ENCODE peak calls at places on chromosomes 11 and 22, in eight cellular contexts. K, L, V, P, C, J, F and R are unnamed samples.
A peak's percentile ranks its signal among the peaks of the same experiment; 100 is the strongest.

GRCh38 chr11:112087212-112087611 is 539 bp downstream of the SDHD start:
- DNase-seq in C (no peak), J (no peak), K (no peak), L (peak; percentile 45), P (no peak), F (no peak), V (no peak), R (no peak)

GRCh38 chr22:28710112-28710888 is 30.7 kb upstream of the TTC28 start:
- DNase-seq in L (peak; percentile 91), F (no peak), P (peak; percentile 73), J (no peak), V (no peak), C (no peak), K (no peak), R (no peak)

GRCh38 chr11:19577391-19577831 is 135.2 kb upstream of the NAV2 start:
- DNase-seq in K (no peak), C (no peak), V (no peak), L (peak; percentile 31), J (no peak), F (no peak), P (no peak), R (no peak)

GRCh38 chr11:110829873-110830272 is 117.6 kb upstream of the ARHGAP20 start:
- DNase-seq in P (no peak), K (no peak), L (peak; percentile 7), F (no peak), C (no peak), V (no peak), J (no peak), R (no peak)

GRCh38 chr11:77084581-77085191 is 17.9 kb downstream of the CAPN5 start:
- DNase-seq in K (no peak), L (no peak), F (peak; percentile 13), V (peak; percentile 26), C (no peak), J (no peak), P (no peak), R (no peak)

GRCh38 chr11:59102259-59102765 is 4.7 kb upstream of the FAM111B start:
- DNase-seq in P (peak; percentile 35), L (peak; percentile 63), J (no peak), K (peak; percentile 88), V (peak; percentile 34), F (peak; percentile 34), C (peak; percentile 56), R (no peak)

GRCh38 chr11:95429376-95429907 is 198.4 kb upstream of the SESN3 start:
- DNase-seq in C (no peak), K (no peak), F (no peak), P (no peak), V (no peak), L (peak; percentile 27), J (no peak), R (no peak)

GRCh38 chr11:1092919-1093318 is 18.2 kb downstream of the MUC2 start:
- DNase-seq in P (no peak), L (no peak), J (no peak), C (no peak), K (no peak), V (no peak), F (no peak), R (no peak)

GRCh38 chr11:12118940-12119339 is 8.6 kb downstream of the MICAL2 start:
- DNase-seq in P (no peak), J (no peak), C (no peak), L (no peak), F (no peak), V (no peak), K (no peak), R (no peak)

GRCh38 chr11:31972623-31973022 is 118.3 kb upstream of the RCN1 start:
- DNase-seq in C (no peak), L (no peak), P (no peak), K (no peak), F (no peak), J (no peak), V (no peak), R (no peak)

GRCh38 chr11:120205596-120206161 is 5.2 kb upstream of the OAF start:
- DNase-seq in P (peak; percentile 53), V (no peak), L (peak; percentile 54), F (no peak), J (no peak), C (no peak), K (no peak), R (peak; percentile 67)

GRCh38 chr11:23540101-23540561 is 679.9 kb upstream of the CCDC179 start:
- DNase-seq in V (no peak), L (peak; percentile 65), K (no peak), P (peak; percentile 32), C (no peak), F (no peak), J (no peak), R (no peak)

GRCh38 chr22:50728523-50728931 is 9.5 kb upstream of the ACR start:
- DNase-seq in C (no peak), L (no peak), P (no peak), K (no peak), V (peak; percentile 24), F (no peak), J (no peak), R (no peak)

GRCh38 chr11:117169726-117170125 is 8.8 kb upstream of the SIDT2 start:
- DNase-seq in L (no peak), P (no peak), K (no peak), F (no peak), V (no peak), J (no peak), C (no peak), R (no peak)

GRCh38 chr11:16158426-16158994 is 197.8 kb downstream of the SOX6 start:
- DNase-seq in P (no peak), J (no peak), V (no peak), K (no peak), C (no peak), F (no peak), L (no peak), R (no peak)

GRCh38 chr11:7204778-7205177 is 46.9 kb upstream of the SYT9 start:
- DNase-seq in V (no peak), K (no peak), F (no peak), P (peak; percentile 74), J (no peak), L (no peak), C (no peak), R (peak; percentile 39)

DNA sequence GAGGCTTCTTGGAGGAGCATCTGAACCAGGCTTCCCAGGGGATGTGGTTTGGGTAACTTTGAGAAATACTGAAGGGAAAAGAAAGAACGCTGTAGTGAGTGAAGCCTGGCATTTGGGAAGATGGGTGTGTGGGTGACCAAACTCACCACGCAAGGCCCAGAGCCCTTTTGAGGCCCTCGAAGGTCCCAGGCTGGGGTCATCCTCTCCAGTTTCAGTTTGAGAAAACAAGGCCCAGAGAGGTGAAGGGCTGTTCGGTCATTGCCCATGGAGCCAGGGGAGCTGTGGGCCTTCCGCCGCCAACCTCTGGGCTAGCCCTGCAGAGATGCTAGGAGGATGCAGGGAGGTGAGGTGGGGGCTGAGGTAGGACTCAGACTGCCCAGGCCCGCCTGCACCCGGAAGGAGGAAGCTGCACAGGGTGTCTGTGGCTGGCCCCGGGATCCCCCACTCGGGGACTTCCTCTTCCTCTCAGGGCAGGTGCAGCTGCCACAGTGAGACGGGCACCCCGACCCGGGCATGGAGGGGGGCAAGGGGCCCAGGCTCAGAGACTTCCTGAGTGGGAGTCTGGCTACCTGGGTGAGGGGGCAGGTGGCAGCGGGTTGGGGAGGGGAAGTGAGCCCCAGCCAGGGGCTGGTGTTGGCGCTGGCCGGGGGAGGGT is at the start of gene CCDC88B:
- DNase-seq in K (peak; percentile 83), J (no peak), C (peak; percentile 16), V (peak; percentile 50), F (peak; percentile 68), L (no peak), P (no peak), R (no peak)
- H3K4me3 ChIP-seq in K (peak within 1 kb of the TSS; percentile 90), J (peak within 1 kb of the TSS; percentile 26), C (no peak within 1 kb of the TSS), V (peak within 1 kb of the TSS; percentile 31), F (no peak within 1 kb of the TSS), L (no peak within 1 kb of the TSS), P (no peak within 1 kb of the TSS), R (no peak within 1 kb of the TSS)

DNA sequence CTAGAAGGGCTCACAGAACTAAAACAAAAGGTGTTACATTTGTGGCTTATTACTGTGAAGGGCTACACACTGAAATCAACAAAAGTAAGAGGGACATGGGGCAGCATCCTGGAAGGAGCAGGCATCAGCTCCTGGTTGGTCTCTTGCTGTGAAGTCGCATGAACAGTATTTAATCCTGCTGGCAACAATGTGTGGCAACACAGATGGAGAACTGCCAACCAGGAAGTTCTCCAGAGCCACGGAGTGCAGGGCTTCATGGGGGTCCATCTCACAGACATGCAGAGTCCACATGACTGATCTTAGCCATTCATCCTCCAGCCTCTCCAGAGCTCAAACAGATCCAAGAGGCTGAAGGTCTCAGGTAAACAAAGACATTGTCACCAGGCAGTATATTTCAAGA is 32.8 kb upstream of the FGF3 start:
- DNase-seq in P (no peak), J (no peak), F (no peak), L (no peak), K (no peak), V (no peak), C (no peak), R (no peak)
- H3K27me3 ChIP-seq in P (no peaks in the 10 kb centered on the region), J (no peaks in the 10 kb centered on the region), F (no peaks in the 10 kb centered on the region), L (peaks cover 15% of the 10 kb centered on the region), K (no peaks in the 10 kb centered on the region), V (peaks cover 9% of the 10 kb centered on the region), C (no peaks in the 10 kb centered on the region), R (peaks cover 7% of the 10 kb centered on the region)

GRCh38 chr22:48084041-48084748 is 1321.7 kb downstream of the TBC1D22A start:
- DNase-seq in L (no peak), K (peak; percentile 36), P (no peak), V (no peak), F (no peak), C (no peak), J (no peak), R (no peak)
- H3K4me3 ChIP-seq in L (no peak overlapping the region), K (no peak overlapping the region), P (no peak overlapping the region), V (no peak overlapping the region), F (no peak overlapping the region), C (no peak overlapping the region), J (no peak overlapping the region), R (no peak overlapping the region)

DNA sequence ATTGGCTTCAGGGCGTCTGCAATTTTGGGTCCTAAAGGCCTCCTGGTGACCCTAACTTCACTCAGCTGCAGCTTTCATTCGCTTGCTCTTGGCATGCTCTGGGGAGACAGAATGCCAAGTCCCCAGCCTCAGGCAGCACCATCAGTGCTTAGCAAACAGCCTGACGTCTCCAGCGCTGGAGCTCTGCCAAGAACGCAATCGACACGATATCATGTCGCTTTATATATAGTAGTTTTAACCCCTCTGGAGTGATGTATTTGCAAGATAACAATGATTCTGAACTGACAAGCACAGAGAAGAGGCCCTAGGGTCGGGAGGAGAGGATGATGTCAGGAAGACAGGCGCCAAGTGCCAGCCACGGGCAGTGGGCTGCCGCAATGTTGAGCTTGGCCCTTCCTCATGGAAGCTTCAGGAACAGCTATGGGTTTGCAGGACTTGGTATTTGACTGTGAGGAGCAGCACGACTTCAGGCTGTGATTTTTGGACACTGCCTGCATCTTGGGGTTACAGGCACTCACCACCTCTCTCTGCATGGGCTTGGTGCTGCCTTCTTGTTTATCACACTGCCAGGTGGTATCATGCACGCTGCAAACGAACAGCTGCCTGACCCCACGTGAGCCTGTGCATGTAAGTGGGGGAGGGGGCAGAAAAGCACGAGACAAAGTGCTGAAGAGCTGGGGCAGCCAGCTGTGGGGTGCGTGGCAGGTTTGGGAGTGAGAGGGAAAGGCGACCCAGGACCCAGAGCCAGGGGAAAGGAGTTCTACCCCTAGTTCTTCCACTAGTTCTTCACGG is 26.1 kb downstream of the B3GAT1 start:
- DNase-seq in K (no peak), J (no peak), V (peak; percentile 78), F (no peak), L (no peak), C (no peak), P (no peak), R (no peak)
- H3K27me3 ChIP-seq in K (no peaks in the 10 kb centered on the region), J (no peaks in the 10 kb centered on the region), V (no peaks in the 10 kb centered on the region), F (no peaks in the 10 kb centered on the region), L (peaks cover 2% of the 10 kb centered on the region), C (no peaks in the 10 kb centered on the region), P (no peaks in the 10 kb centered on the region), R (no peaks in the 10 kb centered on the region)

GRCh38 chr22:24423519-24424000 is 3.8 kb upstream of the ADORA2A start:
- DNase-seq in V (no peak), L (peak; percentile 80), P (no peak), C (peak; percentile 60), F (peak; percentile 75), J (no peak), K (peak; percentile 72), R (no peak)
- H3K4me3 ChIP-seq in V (peak overlapping the region; percentile 57), L (peak overlapping the region; percentile 69), P (peak overlapping the region; percentile 30), C (no peak overlapping the region), F (peak overlapping the region; percentile 65), J (peak overlapping the region; percentile 74), K (peak overlapping the region; percentile 81), R (peak overlapping the region; percentile 32)